ENCODE peak calls at places on chromosome 9, in six cellular contexts. Z, T, S, W, U and P are unnamed samples.

GRCh38 chr9:21974542-21975409 is 19.4 kb downstream of the CDKN2A start:
- DNase-seq in W (peak), U (no peak), S (no peak), Z (no peak), T (no peak), P (peak)

GRCh38 chr9:88983865-88984542 is 7.3 kb upstream of the S1PR3 start:
- DNase-seq in W (no peak), Z (no peak), T (no peak), S (no peak), U (no peak), P (no peak)

GRCh38 chr9:112203536-112203935 is 28.4 kb upstream of the SUSD1 start:
- DNase-seq in W (peak), T (no peak), Z (no peak), U (no peak), S (no peak), P (no peak)

GRCh38 chr9:119284587-119285337 is 84.5 kb downstream of the BRINP1 start:
- DNase-seq in S (no peak), U (no peak), W (no peak), T (peak), Z (no peak), P (no peak)

GRCh38 chr9:124019771-124020519 is 8.4 kb downstream of the LHX2 start:
- DNase-seq in W (no peak), U (no peak), Z (no peak), S (no peak), T (no peak), P (no peak)

GRCh38 chr9:125966456-125966855 is 219.3 kb downstream of the PBX3 start:
- DNase-seq in T (no peak), W (no peak), S (no peak), U (no peak), Z (no peak), P (no peak)

GRCh38 chr9:72474676-72475075 is 46.7 kb upstream of the TMC1 start:
- DNase-seq in U (no peak), Z (no peak), S (no peak), W (no peak), T (no peak), P (no peak)

GRCh38 chr9:109238125-109238524 is 71.1 kb upstream of the FRRS1L start:
- DNase-seq in T (no peak), U (no peak), Z (no peak), S (no peak), W (no peak), P (peak)

GRCh38 chr9:134689320-134690181 is 47.9 kb downstream of the COL5A1 start:
- DNase-seq in W (peak), T (peak), S (peak), U (peak), Z (no peak), P (peak)

GRCh38 chr9:14910178-14910805 is at the start of gene FREM1:
- DNase-seq in U (no peak), W (no peak), T (no peak), S (no peak), Z (no peak), P (no peak)

GRCh38 chr9:95457769-95458168 is 59.0 kb downstream of the PTCH1 start:
- DNase-seq in T (no peak), Z (no peak), U (no peak), W (no peak), S (no peak), P (no peak)

GRCh38 chr9:103798620-103799019 is 295.5 kb upstream of the SMC2 start:
- DNase-seq in T (peak), U (no peak), Z (no peak), S (peak), W (peak), P (peak)

GRCh38 chr9:81462759-81463158 is 226.6 kb downstream of the TLE1 start:
- DNase-seq in W (peak), S (no peak), U (no peak), Z (no peak), T (no peak), P (no peak)

GRCh38 chr9:115614931-115615401 is 497.0 kb upstream of the TNC start:
- DNase-seq in W (peak), S (no peak), Z (no peak), U (no peak), T (no peak), P (no peak)

GRCh38 chr9:92715488-92716231 is 45.7 kb upstream of the IPPK start:
- DNase-seq in S (no peak), W (no peak), T (peak), Z (no peak), U (no peak), P (no peak)

GRCh38 chr9:115986508-115986907 is 167.1 kb upstream of the PAPPA start:
- DNase-seq in W (no peak), T (no peak), U (no peak), S (no peak), Z (no peak), P (no peak)

GRCh38 chr9:89686134-89686533 is 81.3 kb downstream of the GADD45G start:
- DNase-seq in W (no peak), T (no peak), S (no peak), Z (no peak), U (no peak), P (no peak)

GRCh38 chr9:95753762-95754465 is 121.6 kb upstream of the ERCC6L2 start:
- DNase-seq in S (no peak), U (no peak), Z (no peak), T (no peak), W (no peak), P (no peak)

GRCh38 chr9:127187231-127187956 is 65.0 kb upstream of the ANGPTL2 start:
- DNase-seq in Z (no peak), U (no peak), W (peak), T (peak), S (peak), P (no peak)